ENCODE peak calls at places on chromosomes 2 and 18, in eight cellular contexts. U is H9; N is left kidney; L is HEK293T; V is T-helper 1 cell; A is T follicular helper cell; Y is NCI-H2081; F is effector memory CD8-positive, alpha-beta T cell. J is an unnamed sample.
A peak's percentile ranks its signal among the peaks of the same experiment; 100 is the strongest.

GRCh38 chr18:11366410-11366809 is 217.0 kb upstream of the PIEZO2 start:
- DNase-seq in U (no peak), N (peak; percentile 50), L (peak; percentile 46), V (no peak), A (no peak), Y (no peak), F (no peak), J (peak; percentile 17)

GRCh38 chr18:3593381-3593903 is 143.5 kb downstream of the TGIF1 start:
- DNase-seq in U (no peak), N (no peak), L (no peak), V (no peak), A (no peak), Y (no peak), F (no peak), J (no peak)

GRCh38 chr2:219698684-219699439 is 71.4 kb downstream of the SLC4A3 start:
- DNase-seq in U (no peak), N (no peak), L (no peak), V (no peak), A (no peak), Y (peak; percentile 13), F (no peak), J (no peak)

GRCh38 chr2:187553908-187554703 is at the start of gene TFPI:
- DNase-seq in U (no peak), N (peak; percentile 37), L (peak; percentile 33), V (no peak), A (no peak), Y (no peak), F (no peak), J (no peak)

GRCh38 chr2:79640001-79640400 is 127.2 kb downstream of the CTNNA2 start:
- DNase-seq in U (no peak), N (no peak), L (no peak), V (no peak), A (no peak), Y (no peak), F (no peak), J (no peak)

GRCh38 chr18:56992777-56993176 is 154.1 kb upstream of the BOD1L2 start:
- DNase-seq in U (no peak), N (no peak), L (no peak), V (no peak), A (no peak), Y (no peak), F (no peak), J (no peak)

GRCh38 chr2:196712867-196713266 is 73.4 kb downstream of the CCDC150 start:
- DNase-seq in U (no peak), N (no peak), L (no peak), V (no peak), A (no peak), Y (no peak), F (no peak), J (no peak)

GRCh38 chr2:138087761-138088602 is 123.7 kb downstream of the HNMT start:
- DNase-seq in U (no peak), N (peak; percentile 61), L (peak; percentile 10), V (no peak), A (no peak), Y (no peak), F (no peak), J (no peak)

GRCh38 chr2:55604027-55604565 is 13.3 kb downstream of the PPP4R3B start:
- DNase-seq in U (no peak), N (no peak), L (no peak), V (no peak), A (no peak), Y (no peak), F (no peak), J (no peak)

GRCh38 chr2:230878599-230878965 is 13.8 kb downstream of the ITM2C start:
- DNase-seq in U (peak; percentile 10), N (no peak), L (no peak), V (no peak), A (no peak), Y (no peak), F (no peak), J (no peak)

GRCh38 chr2:152336854-152337510 is 2.0 kb downstream of the FMNL2 start:
- DNase-seq in U (peak; percentile 40), N (peak; percentile 77), L (peak; percentile 17), V (no peak), A (no peak), Y (no peak), F (no peak), J (peak; percentile 43)

GRCh38 chr2:237540823-237541222 is 25.6 kb upstream of the PRLH start:
- DNase-seq in U (no peak), N (no peak), L (no peak), V (no peak), A (no peak), Y (no peak), F (no peak), J (no peak)

GRCh38 chr18:63346471-63347183 is 20.4 kb downstream of the KDSR start:
- DNase-seq in U (no peak), N (no peak), L (no peak), V (no peak), A (no peak), Y (no peak), F (no peak), J (no peak)

GRCh38 chr2:85893428-85894258 is 4.9 kb upstream of the ST3GAL5 start:
- DNase-seq in U (no peak), N (peak; percentile 42), L (no peak), V (no peak), A (no peak), Y (no peak), F (no peak), J (no peak)

GRCh38 chr2:241852116-241852980 is 6.3 kb downstream of the PDCD1 start:
- DNase-seq in U (peak; percentile 22), N (no peak), L (no peak), V (no peak), A (no peak), Y (no peak), F (no peak), J (no peak)

GRCh38 chr2:62897187-62897827 is 153.3 kb upstream of the OTX1 start:
- DNase-seq in U (no peak), N (no peak), L (no peak), V (no peak), A (no peak), Y (no peak), F (no peak), J (no peak)

GRCh38 chr2:121142452-121142851 is 142.6 kb downstream of the TFCP2L1 start:
- DNase-seq in U (no peak), N (no peak), L (no peak), V (no peak), A (no peak), Y (no peak), F (no peak), J (no peak)

GRCh38 chr2:2328847-2329246 is 2.2 kb downstream of the MYT1L start:
- DNase-seq in U (peak; percentile 59), N (peak; percentile 92), L (peak; percentile 14), V (no peak), A (no peak), Y (peak; percentile 24), F (no peak), J (no peak)

GRCh38 chr2:196971574-196972279 is 45.2 kb upstream of the PGAP1 start:
- DNase-seq in U (no peak), N (no peak), L (no peak), V (no peak), A (no peak), Y (no peak), F (no peak), J (no peak)

GRCh38 chr2:28993211-28993960 is 12.3 kb downstream of the TOGARAM2 start:
- DNase-seq in U (no peak), N (no peak), L (no peak), V (no peak), A (no peak), Y (no peak), F (no peak), J (no peak)

GRCh38 chr18:79588636-79589481 is 90.7 kb upstream of the CTDP1 start:
- DNase-seq in U (no peak), N (peak; percentile 82), L (no peak), V (no peak), A (no peak), Y (no peak), F (no peak), J (peak; percentile 42)

GRCh38 chr2:20668470-20668869 is 1.5 kb downstream of the GDF7 start:
- DNase-seq in U (no peak), N (no peak), L (no peak), V (no peak), A (no peak), Y (no peak), F (no peak), J (no peak)

GRCh38 chr2:230711224-230711623 is 1.4 kb upstream of the CAB39 start:
- DNase-seq in U (no peak), N (no peak), L (no peak), V (no peak), A (no peak), Y (no peak), F (no peak), J (peak; percentile 55)

GRCh38 chr18:8841781-8842485 is 136.6 kb downstream of the MTCL1 start:
- DNase-seq in U (no peak), N (no peak), L (no peak), V (no peak), A (no peak), Y (no peak), F (no peak), J (no peak)

GRCh38 chr2:19911799-19912509 is 10.2 kb upstream of the TTC32 start:
- DNase-seq in U (no peak), N (no peak), L (no peak), V (no peak), A (no peak), Y (no peak), F (no peak), J (no peak)

GRCh38 chr2:27050281-27050995 is 1.0 kb upstream of the AGBL5 start:
- DNase-seq in U (peak; percentile 95), N (peak; percentile 97), L (peak; percentile 82), V (peak; percentile 89), A (peak; percentile 86), Y (peak; percentile 93), F (peak; percentile 94), J (peak; percentile 97)

GRCh38 chr2:31002510-31002909 is 135.7 kb downstream of the GALNT14 start:
- DNase-seq in U (no peak), N (peak; percentile 63), L (no peak), V (no peak), A (no peak), Y (no peak), F (no peak), J (no peak)

GRCh38 chr2:70552501-70553333 is 909 bp downstream of the TGFA start:
- DNase-seq in U (peak; percentile 38), N (peak; percentile 58), L (no peak), V (no peak), A (no peak), Y (no peak), F (peak; percentile 18), J (no peak)

GRCh38 chr2:84477886-84478285 is 18.8 kb upstream of the SUCLG1 start:
- DNase-seq in U (no peak), N (no peak), L (no peak), V (no peak), A (no peak), Y (no peak), F (no peak), J (no peak)

J was measured in Ammon's horn.